ENCODE peak calls at places on chromosomes 4 and X, in nine cellular contexts. Q, W, E, X, M, L, F, B and Z are unnamed samples.
A peak's percentile ranks its signal among the peaks of the same experiment; 100 is the strongest.

GRCh38 chrX:103356023-103356798 is at the start of gene TCEAL9:
- DNase-seq in X (no peak), L (no peak), M (no peak), B (peak; percentile 42), F (peak; percentile 86), Q (no peak), E (no peak), W (peak; percentile 70), Z (peak; percentile 77)

GRCh38 chr4:140427919-140428471 is 547 bp upstream of the CLGN start:
- DNase-seq in B (no peak), Q (no peak), L (no peak), M (no peak), W (no peak), F (no peak), X (no peak), E (no peak), Z (no peak)

GRCh38 chr4:165861378-165861777 is 11.7 kb upstream of the TLL1 start:
- DNase-seq in E (no peak), W (no peak), F (no peak), X (no peak), L (no peak), Q (no peak), M (no peak), B (no peak), Z (no peak)

GRCh38 chrX:41265615-41266014 is 68.3 kb upstream of the DDX3X start:
- DNase-seq in X (peak; percentile 44), F (peak; percentile 33), L (peak; percentile 23), Q (no peak), M (no peak), W (no peak), E (no peak), B (no peak), Z (peak; percentile 24)

GRCh38 chrX:133741303-133741702 is 244.1 kb downstream of the GPC3 start:
- DNase-seq in E (no peak), X (no peak), W (no peak), L (no peak), F (peak; percentile 8), B (no peak), Q (no peak), M (no peak), Z (no peak)

GRCh38 chr4:128524311-128524710 is 236.7 kb upstream of the PGRMC2 start:
- DNase-seq in M (no peak), Q (no peak), B (peak; percentile 32), L (no peak), E (no peak), W (no peak), F (peak; percentile 79), X (no peak), Z (peak; percentile 67)

GRCh38 chrX:29652484-29652883 is 562.9 kb upstream of the MAGEB2 start:
- DNase-seq in M (no peak), X (no peak), B (no peak), E (no peak), W (no peak), L (no peak), Q (no peak), F (peak; percentile 81), Z (no peak)

GRCh38 chr4:13654158-13654797 is 26.8 kb upstream of the BOD1L1 start:
- DNase-seq in E (peak; percentile 84), L (peak; percentile 65), W (peak; percentile 77), B (peak; percentile 81), M (peak; percentile 49), X (peak; percentile 80), F (peak; percentile 83), Q (peak; percentile 75), Z (peak; percentile 79)

GRCh38 chrX:103384672-103385071 is 8.3 kb downstream of the BEX3 start:
- DNase-seq in B (no peak), X (no peak), W (no peak), E (no peak), Q (no peak), F (no peak), L (no peak), M (no peak), Z (no peak)

GRCh38 chr4:20393486-20394100 is 141.9 kb downstream of the SLIT2 start:
- DNase-seq in M (no peak), Q (no peak), L (no peak), X (no peak), B (no peak), W (peak; percentile 24), F (no peak), E (no peak), Z (no peak)